ENCODE peak calls at places on chromosome 6, in four cellular contexts. One of them, this sample, is unnamed.
A peak's percentile ranks its signal among the peaks of the same experiment; 100 is the strongest.

GRCh38 chr6:5855787-5856186 is 150.9 kb downstream of the NRN1 start:
- DNase-seq in cardiac muscle cell: no peak
- DNase-seq in SK-N-SH: peak; percentile 53
- DNase-seq in left ventricle myocardium inferior: no peak
- DNase-seq in this sample: peak; percentile 12

GRCh38 chr6:4693158-4693557 is 83.0 kb upstream of the CDYL start:
- DNase-seq in left ventricle myocardium inferior: no peak
- DNase-seq in cardiac muscle cell: no peak
- DNase-seq in SK-N-SH: no peak
- DNase-seq in this sample: no peak

GRCh38 chr6:39188101-39188455 is 41.2 kb downstream of the KCNK5 start:
- DNase-seq in SK-N-SH: no peak
- DNase-seq in cardiac muscle cell: no peak
- DNase-seq in left ventricle myocardium inferior: no peak
- DNase-seq in this sample: no peak

GRCh38 chr6:32176476-32177181 is 745 bp upstream of the AGPAT1 start:
- DNase-seq in SK-N-SH: no peak
- DNase-seq in left ventricle myocardium inferior: no peak
- DNase-seq in cardiac muscle cell: peak; percentile 70
- DNase-seq in this sample: peak; percentile 37

GRCh38 chr6:151962246-151962846 is 154.9 kb downstream of the ESR1 start:
- DNase-seq in cardiac muscle cell: peak; percentile 67
- DNase-seq in SK-N-SH: no peak
- DNase-seq in left ventricle myocardium inferior: no peak
- DNase-seq in this sample: no peak

GRCh38 chr6:147040041-147040440 is 164.2 kb upstream of the STXBP5 start:
- DNase-seq in SK-N-SH: no peak
- DNase-seq in left ventricle myocardium inferior: no peak
- DNase-seq in cardiac muscle cell: peak; percentile 65
- DNase-seq in this sample: no peak

GRCh38 chr6:28225056-28225834 is at the start of gene ZSCAN9:
- DNase-seq in SK-N-SH: peak; percentile 88
- DNase-seq in left ventricle myocardium inferior: peak; percentile 83
- DNase-seq in cardiac muscle cell: peak; percentile 93
- DNase-seq in this sample: peak; percentile 90

GRCh38 chr6:12324096-12324495 is 33.9 kb downstream of the EDN1 start:
- DNase-seq in cardiac muscle cell: peak; percentile 47
- DNase-seq in left ventricle myocardium inferior: no peak
- DNase-seq in SK-N-SH: no peak
- DNase-seq in this sample: no peak

GRCh38 chr6:162907876-162908481 is 180.2 kb downstream of the PACRG start:
- DNase-seq in cardiac muscle cell: peak; percentile 63
- DNase-seq in SK-N-SH: no peak
- DNase-seq in left ventricle myocardium inferior: no peak
- DNase-seq in this sample: no peak

GRCh38 chr6:164098857-164099534 is 684.5 kb downstream of the QKI start:
- DNase-seq in left ventricle myocardium inferior: peak; percentile 70
- DNase-seq in SK-N-SH: no peak
- DNase-seq in cardiac muscle cell: peak; percentile 85
- DNase-seq in this sample: no peak

GRCh38 chr6:19713984-19714383 is 123.2 kb upstream of the ID4 start:
- DNase-seq in cardiac muscle cell: no peak
- DNase-seq in SK-N-SH: no peak
- DNase-seq in left ventricle myocardium inferior: no peak
- DNase-seq in this sample: no peak

GRCh38 chr6:55882731-55883595 is 7.6 kb upstream of the BMP5 start:
- DNase-seq in SK-N-SH: no peak
- DNase-seq in cardiac muscle cell: peak; percentile 82
- DNase-seq in left ventricle myocardium inferior: no peak
- DNase-seq in this sample: no peak

GRCh38 chr6:79949235-79949634 is 1.9 kb upstream of the ELOVL4 start:
- DNase-seq in cardiac muscle cell: peak; percentile 82
- DNase-seq in left ventricle myocardium inferior: no peak
- DNase-seq in SK-N-SH: peak; percentile 49
- DNase-seq in this sample: peak; percentile 24

GRCh38 chr6:166355552-166355951 is 13.2 kb upstream of the SFT2D1 start:
- DNase-seq in cardiac muscle cell: no peak
- DNase-seq in left ventricle myocardium inferior: no peak
- DNase-seq in SK-N-SH: no peak
- DNase-seq in this sample: no peak

GRCh38 chr6:37052027-37052628 is 46.7 kb downstream of the FGD2 start:
- DNase-seq in SK-N-SH: no peak
- DNase-seq in cardiac muscle cell: no peak
- DNase-seq in left ventricle myocardium inferior: no peak
- DNase-seq in this sample: peak; percentile 89

GRCh38 chr6:39852324-39852723 is 60.1 kb downstream of the DAAM2 start:
- DNase-seq in left ventricle myocardium inferior: no peak
- DNase-seq in cardiac muscle cell: no peak
- DNase-seq in SK-N-SH: no peak
- DNase-seq in this sample: no peak

GRCh38 chr6:136582702-136583471 is 32.7 kb upstream of the MAP7 start:
- DNase-seq in cardiac muscle cell: peak; percentile 89
- DNase-seq in left ventricle myocardium inferior: no peak
- DNase-seq in SK-N-SH: peak; percentile 36
- DNase-seq in this sample: no peak

GRCh38 chr6:28767691-28768090 is 156.1 kb downstream of the TRIM27 start:
- DNase-seq in left ventricle myocardium inferior: no peak
- DNase-seq in SK-N-SH: no peak
- DNase-seq in cardiac muscle cell: no peak
- DNase-seq in this sample: no peak

GRCh38 chr6:157045831-157046454 is 268.8 kb downstream of the ARID1B start:
- DNase-seq in SK-N-SH: peak; percentile 54
- DNase-seq in cardiac muscle cell: peak; percentile 73
- DNase-seq in left ventricle myocardium inferior: no peak
- DNase-seq in this sample: peak; percentile 27

GRCh38 chr6:113172531-113172966 is 684.6 kb upstream of the MARCKS start:
- DNase-seq in cardiac muscle cell: peak; percentile 58
- DNase-seq in SK-N-SH: peak; percentile 10
- DNase-seq in left ventricle myocardium inferior: peak; percentile 41
- DNase-seq in this sample: no peak

GRCh38 chr6:136077834-136078576 is 172.1 kb downstream of the MTFR2 start:
- DNase-seq in cardiac muscle cell: peak; percentile 95
- DNase-seq in left ventricle myocardium inferior: no peak
- DNase-seq in SK-N-SH: peak; percentile 32
- DNase-seq in this sample: no peak

GRCh38 chr6:27811383-27811782 is 100.8 kb downstream of the OR2B2 start:
- DNase-seq in SK-N-SH: no peak
- DNase-seq in cardiac muscle cell: no peak
- DNase-seq in left ventricle myocardium inferior: no peak
- DNase-seq in this sample: no peak

GRCh38 chr6:338815-339262 is 46.6 kb downstream of the DUSP22 start:
- DNase-seq in cardiac muscle cell: peak; percentile 11
- DNase-seq in SK-N-SH: no peak
- DNase-seq in left ventricle myocardium inferior: no peak
- DNase-seq in this sample: no peak

GRCh38 chr6:147000545-147001488 is 203.4 kb upstream of the STXBP5 start:
- DNase-seq in cardiac muscle cell: peak; percentile 80
- DNase-seq in SK-N-SH: no peak
- DNase-seq in left ventricle myocardium inferior: no peak
- DNase-seq in this sample: no peak

GRCh38 chr6:154931741-154932424 is 63.2 kb upstream of the TIAM2 start:
- DNase-seq in SK-N-SH: no peak
- DNase-seq in cardiac muscle cell: peak; percentile 33
- DNase-seq in left ventricle myocardium inferior: no peak
- DNase-seq in this sample: peak; percentile 60

GRCh38 chr6:44310241-44310640 is 2.9 kb downstream of the AARS2 start:
- DNase-seq in cardiac muscle cell: no peak
- DNase-seq in left ventricle myocardium inferior: no peak
- DNase-seq in SK-N-SH: no peak
- DNase-seq in this sample: no peak
- H3K36me3 ChIP-seq in cardiac muscle cell: peaks cover 24% of the 10 kb centered on the region
- H3K36me3 ChIP-seq in left ventricle myocardium inferior: peaks cover 64% of the 10 kb centered on the region
- H3K36me3 ChIP-seq in SK-N-SH: peaks cover 13% of the 10 kb centered on the region
- H3K36me3 ChIP-seq in this sample: peaks cover 43% of the 10 kb centered on the region

GRCh38 chr6:53982361-53983050 is 128.7 kb upstream of the MLIP start:
- DNase-seq in SK-N-SH: no peak
- DNase-seq in cardiac muscle cell: no peak
- DNase-seq in left ventricle myocardium inferior: no peak
- DNase-seq in this sample: no peak
- H3K27me3 ChIP-seq in SK-N-SH: no peaks in the 10 kb centered on the region
- H3K27me3 ChIP-seq in cardiac muscle cell: peaks cover 6% of the 10 kb centered on the region
- H3K27me3 ChIP-seq in left ventricle myocardium inferior: no peaks in the 10 kb centered on the region
- H3K27me3 ChIP-seq in this sample: no peaks in the 10 kb centered on the region

GRCh38 chr6:25085761-25086160 is 150.0 kb upstream of the RIPOR2 start:
- DNase-seq in SK-N-SH: no peak
- DNase-seq in left ventricle myocardium inferior: no peak
- DNase-seq in cardiac muscle cell: peak; percentile 40
- DNase-seq in this sample: no peak

GRCh38 chr6:25084508-25084833 is 148.7 kb upstream of the RIPOR2 start:
- DNase-seq in SK-N-SH: no peak
- DNase-seq in cardiac muscle cell: no peak
- DNase-seq in left ventricle myocardium inferior: no peak
- DNase-seq in this sample: no peak

GRCh38 chr6:25086500-25087091 is 150.8 kb upstream of the RIPOR2 start:
- DNase-seq in left ventricle myocardium inferior: no peak
- DNase-seq in cardiac muscle cell: no peak
- DNase-seq in SK-N-SH: no peak
- DNase-seq in this sample: no peak

GRCh38 chr6:25089442-25089841 is 153.7 kb upstream of the RIPOR2 start:
- DNase-seq in left ventricle myocardium inferior: no peak
- DNase-seq in SK-N-SH: no peak
- DNase-seq in cardiac muscle cell: peak; percentile 45
- DNase-seq in this sample: no peak

DNA sequence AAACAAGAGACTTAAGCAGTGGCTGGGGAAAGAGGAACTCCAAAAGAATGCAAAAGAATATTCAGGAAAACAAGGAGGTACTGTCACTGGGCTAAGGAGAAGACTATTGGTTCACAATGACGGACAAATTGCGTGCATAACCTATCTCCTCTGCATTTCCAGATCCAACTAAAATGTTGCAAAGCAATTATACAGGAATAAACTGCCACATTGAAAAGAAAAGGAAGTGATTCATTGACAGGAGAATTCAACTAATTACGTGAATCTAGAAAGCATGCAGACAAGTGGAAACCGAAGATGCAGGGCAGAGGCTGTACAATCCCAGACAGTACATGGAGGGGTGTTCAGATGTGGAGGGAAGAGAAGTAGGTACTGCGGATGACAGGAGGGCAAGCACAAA is 152.8 kb upstream of the RIPOR2 start:
- DNase-seq in SK-N-SH: no peak
- DNase-seq in cardiac muscle cell: peak; percentile 65
- DNase-seq in left ventricle myocardium inferior: no peak
- DNase-seq in this sample: no peak
- H3K36me3 ChIP-seq in SK-N-SH: no peaks in the 10 kb centered on the region
- H3K36me3 ChIP-seq in cardiac muscle cell: no peaks in the 10 kb centered on the region
- H3K36me3 ChIP-seq in left ventricle myocardium inferior: peaks cover 63% of the 10 kb centered on the region
- H3K36me3 ChIP-seq in this sample: no peaks in the 10 kb centered on the region

GRCh38 chr6:89308525-89309400 is 6.3 kb downstream of the GABRR2 start:
- DNase-seq in left ventricle myocardium inferior: no peak
- DNase-seq in cardiac muscle cell: no peak
- DNase-seq in SK-N-SH: no peak
- DNase-seq in this sample: no peak

GRCh38 chr6:89311853-89312531 is 3.1 kb downstream of the GABRR2 start:
- DNase-seq in left ventricle myocardium inferior: peak; percentile 54
- DNase-seq in SK-N-SH: no peak
- DNase-seq in cardiac muscle cell: peak; percentile 81
- DNase-seq in this sample: peak; percentile 78

GRCh38 chr6:89313006-89313405 is 2.1 kb downstream of the GABRR2 start:
- DNase-seq in left ventricle myocardium inferior: no peak
- DNase-seq in SK-N-SH: peak; percentile 47
- DNase-seq in cardiac muscle cell: peak; percentile 83
- DNase-seq in this sample: no peak

GRCh38 chr6:89311530-89311852 is 3.6 kb downstream of the GABRR2 start:
- DNase-seq in left ventricle myocardium inferior: no peak
- DNase-seq in SK-N-SH: no peak
- DNase-seq in cardiac muscle cell: no peak
- DNase-seq in this sample: no peak

DNA sequence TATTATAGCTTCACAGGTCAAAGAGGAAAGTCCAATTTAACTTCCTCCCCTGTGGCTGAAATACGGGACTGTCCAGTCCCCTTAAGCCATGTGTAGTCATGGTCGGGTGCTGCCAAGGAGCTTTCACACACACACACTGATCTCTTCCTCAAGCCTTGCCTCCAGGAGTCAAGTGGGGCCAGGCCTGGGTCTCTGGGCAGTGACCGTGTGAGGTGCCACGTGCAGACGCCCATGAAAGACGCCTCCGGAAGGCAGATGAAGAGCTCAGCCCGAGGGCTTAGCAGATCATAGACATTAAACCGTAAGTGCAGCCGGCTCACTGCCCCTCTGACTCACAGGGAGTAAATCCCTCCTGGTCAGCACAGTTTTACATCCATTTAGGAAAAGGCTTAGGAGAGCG is 4.2 kb downstream of the GABRR2 start:
- DNase-seq in SK-N-SH: no peak
- DNase-seq in cardiac muscle cell: no peak
- DNase-seq in left ventricle myocardium inferior: no peak
- DNase-seq in this sample: no peak
- H3K27me3 ChIP-seq in SK-N-SH: no peaks in the 10 kb centered on the region
- H3K27me3 ChIP-seq in cardiac muscle cell: peaks cover 2% of the 10 kb centered on the region
- H3K27me3 ChIP-seq in left ventricle myocardium inferior: no peaks in the 10 kb centered on the region
- H3K27me3 ChIP-seq in this sample: no peaks in the 10 kb centered on the region

GRCh38 chr6:42105714-42106662 is 36.4 kb downstream of the C6orf132 start:
- DNase-seq in left ventricle myocardium inferior: no peak
- DNase-seq in SK-N-SH: no peak
- DNase-seq in cardiac muscle cell: no peak
- DNase-seq in this sample: peak; percentile 67

GRCh38 chr6:42110683-42111082 is 31.7 kb downstream of the C6orf132 start:
- DNase-seq in SK-N-SH: no peak
- DNase-seq in cardiac muscle cell: no peak
- DNase-seq in left ventricle myocardium inferior: no peak
- DNase-seq in this sample: no peak

GRCh38 chr6:42106663-42107023 is 35.8 kb downstream of the C6orf132 start:
- DNase-seq in SK-N-SH: no peak
- DNase-seq in left ventricle myocardium inferior: no peak
- DNase-seq in cardiac muscle cell: no peak
- DNase-seq in this sample: peak; percentile 68

GRCh38 chr6:42104807-42105713 is 37.4 kb downstream of the C6orf132 start:
- DNase-seq in SK-N-SH: no peak
- DNase-seq in left ventricle myocardium inferior: no peak
- DNase-seq in cardiac muscle cell: no peak
- DNase-seq in this sample: peak; percentile 88

DNA sequence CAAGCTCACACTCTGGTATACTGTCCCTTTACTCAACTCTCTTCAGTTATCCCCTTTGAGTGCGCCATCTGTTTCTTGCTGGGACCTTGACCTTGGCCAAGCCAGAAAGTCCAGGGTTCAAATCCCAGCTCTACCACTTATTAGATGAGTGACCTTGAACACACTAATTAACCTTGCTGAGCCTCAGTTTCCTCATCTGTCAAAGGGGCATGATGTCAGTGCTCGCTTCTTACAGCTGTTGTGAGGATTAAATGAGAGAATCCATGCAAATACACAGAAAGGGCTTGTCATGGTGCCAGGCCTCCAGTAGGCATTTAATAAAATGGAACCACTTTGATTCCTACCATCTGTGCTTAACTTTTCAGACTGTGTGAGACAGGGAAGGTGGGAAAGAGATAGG is 34.3 kb downstream of the C6orf132 start:
- DNase-seq in left ventricle myocardium inferior: no peak
- DNase-seq in SK-N-SH: no peak
- DNase-seq in cardiac muscle cell: no peak
- DNase-seq in this sample: no peak
- H3K36me3 ChIP-seq in left ventricle myocardium inferior: no peaks in the 10 kb centered on the region
- H3K36me3 ChIP-seq in SK-N-SH: no peaks in the 10 kb centered on the region
- H3K36me3 ChIP-seq in cardiac muscle cell: no peaks in the 10 kb centered on the region
- H3K36me3 ChIP-seq in this sample: peaks cover 10% of the 10 kb centered on the region

This sample was measured in H7.